ENCODE peak calls at places on chromosomes 13 and 19, in nine cellular contexts. One of them, this sample, is unnamed.
A peak's percentile ranks its signal among the peaks of the same experiment; 100 is the strongest.

GRCh38 chr13:94209110-94209509 is 270.4 kb downstream of the DCT start:
- DNase-seq in AG09309: no peak
- DNase-seq in AG10803: no peak
- DNase-seq in mucosa of descending colon: no peak
- DNase-seq in astrocyte of the spinal cord: peak; percentile 34
- DNase-seq in brain microvascular endothelial cell: no peak
- DNase-seq in ascending aorta: no peak
- DNase-seq in A549: no peak
- DNase-seq in lower leg skin: no peak
- DNase-seq in this sample: peak; percentile 26

GRCh38 chr19:5170329-5170745 is 170.3 kb downstream of the PTPRS start:
- DNase-seq in AG09309: no peak
- DNase-seq in AG10803: no peak
- DNase-seq in mucosa of descending colon: peak; percentile 37
- DNase-seq in astrocyte of the spinal cord: no peak
- DNase-seq in brain microvascular endothelial cell: no peak
- DNase-seq in ascending aorta: no peak
- DNase-seq in A549: no peak
- DNase-seq in lower leg skin: no peak
- DNase-seq in this sample: no peak

GRCh38 chr19:1266116-1266817 is 2.9 kb upstream of the CIRBP start:
- DNase-seq in AG09309: no peak
- DNase-seq in AG10803: peak; percentile 85
- DNase-seq in mucosa of descending colon: peak; percentile 93
- DNase-seq in astrocyte of the spinal cord: peak; percentile 86
- DNase-seq in brain microvascular endothelial cell: peak; percentile 66
- DNase-seq in ascending aorta: no peak
- DNase-seq in A549: peak; percentile 65
- DNase-seq in lower leg skin: peak; percentile 96
- DNase-seq in this sample: peak; percentile 92

GRCh38 chr13:97030705-97031452 is 36.6 kb upstream of the OXGR1 start:
- DNase-seq in AG09309: peak; percentile 2
- DNase-seq in AG10803: peak; percentile 54
- DNase-seq in mucosa of descending colon: peak; percentile 12
- DNase-seq in astrocyte of the spinal cord: peak; percentile 66
- DNase-seq in brain microvascular endothelial cell: peak; percentile 67
- DNase-seq in ascending aorta: no peak
- DNase-seq in A549: peak; percentile 31
- DNase-seq in lower leg skin: no peak
- DNase-seq in this sample: peak; percentile 84

GRCh38 chr19:58123354-58123753 is 25.3 kb upstream of the ZSCAN18 start:
- DNase-seq in AG09309: no peak
- DNase-seq in AG10803: no peak
- DNase-seq in mucosa of descending colon: no peak
- DNase-seq in astrocyte of the spinal cord: no peak
- DNase-seq in brain microvascular endothelial cell: no peak
- DNase-seq in ascending aorta: no peak
- DNase-seq in A549: no peak
- DNase-seq in lower leg skin: no peak
- DNase-seq in this sample: no peak

GRCh38 chr13:26575244-26575643 is 17.8 kb downstream of the WASF3 start:
- DNase-seq in AG09309: no peak
- DNase-seq in AG10803: no peak
- DNase-seq in mucosa of descending colon: no peak
- DNase-seq in astrocyte of the spinal cord: no peak
- DNase-seq in brain microvascular endothelial cell: no peak
- DNase-seq in ascending aorta: no peak
- DNase-seq in A549: no peak
- DNase-seq in lower leg skin: no peak
- DNase-seq in this sample: peak; percentile 34

GRCh38 chr13:30616927-30617314 is 799 bp upstream of the USPL1 start:
- DNase-seq in AG09309: peak; percentile 67
- DNase-seq in AG10803: peak; percentile 90
- DNase-seq in mucosa of descending colon: peak; percentile 82
- DNase-seq in astrocyte of the spinal cord: peak; percentile 92
- DNase-seq in brain microvascular endothelial cell: peak; percentile 86
- DNase-seq in ascending aorta: peak; percentile 45
- DNase-seq in A549: peak; percentile 49
- DNase-seq in lower leg skin: peak; percentile 92
- DNase-seq in this sample: peak; percentile 97

GRCh38 chr19:23287620-23288019 is 37.4 kb upstream of the ZNF724 start:
- DNase-seq in AG09309: no peak
- DNase-seq in AG10803: no peak
- DNase-seq in mucosa of descending colon: no peak
- DNase-seq in astrocyte of the spinal cord: no peak
- DNase-seq in brain microvascular endothelial cell: no peak
- DNase-seq in ascending aorta: no peak
- DNase-seq in A549: no peak
- DNase-seq in lower leg skin: no peak
- DNase-seq in this sample: no peak

GRCh38 chr13:100235311-100235901 is 146.5 kb downstream of the PCCA start:
- DNase-seq in AG09309: peak; percentile 31
- DNase-seq in AG10803: peak; percentile 65
- DNase-seq in mucosa of descending colon: peak; percentile 74
- DNase-seq in astrocyte of the spinal cord: peak; percentile 73
- DNase-seq in brain microvascular endothelial cell: peak; percentile 69
- DNase-seq in ascending aorta: no peak
- DNase-seq in A549: peak; percentile 23
- DNase-seq in lower leg skin: no peak
- DNase-seq in this sample: peak; percentile 82

GRCh38 chr19:3699071-3699740 is 1.1 kb downstream of the PIP5K1C start:
- DNase-seq in AG09309: no peak
- DNase-seq in AG10803: peak; percentile 76
- DNase-seq in mucosa of descending colon: no peak
- DNase-seq in astrocyte of the spinal cord: peak; percentile 30
- DNase-seq in brain microvascular endothelial cell: no peak
- DNase-seq in ascending aorta: no peak
- DNase-seq in A549: no peak
- DNase-seq in lower leg skin: peak; percentile 85
- DNase-seq in this sample: peak; percentile 62

GRCh38 chr13:109835321-109835720 is 48.9 kb upstream of the IRS2 start:
- DNase-seq in AG09309: no peak
- DNase-seq in AG10803: peak; percentile 6
- DNase-seq in mucosa of descending colon: no peak
- DNase-seq in astrocyte of the spinal cord: no peak
- DNase-seq in brain microvascular endothelial cell: peak; percentile 24
- DNase-seq in ascending aorta: no peak
- DNase-seq in A549: no peak
- DNase-seq in lower leg skin: no peak
- DNase-seq in this sample: peak; percentile 12

GRCh38 chr19:3760871-3761361 is 576 bp downstream of the APBA3 start:
- DNase-seq in AG09309: no peak
- DNase-seq in AG10803: peak; percentile 14
- DNase-seq in mucosa of descending colon: no peak
- DNase-seq in astrocyte of the spinal cord: no peak
- DNase-seq in brain microvascular endothelial cell: peak; percentile 2
- DNase-seq in ascending aorta: no peak
- DNase-seq in A549: no peak
- DNase-seq in lower leg skin: no peak
- DNase-seq in this sample: peak; percentile 13

GRCh38 chr13:113357529-113357928 is 6.4 kb downstream of the GRTP1 start:
- DNase-seq in AG09309: peak; percentile 16
- DNase-seq in AG10803: peak; percentile 49
- DNase-seq in mucosa of descending colon: no peak
- DNase-seq in astrocyte of the spinal cord: peak; percentile 73
- DNase-seq in brain microvascular endothelial cell: peak; percentile 71
- DNase-seq in ascending aorta: no peak
- DNase-seq in A549: no peak
- DNase-seq in lower leg skin: no peak
- DNase-seq in this sample: peak; percentile 73

GRCh38 chr19:42348211-42348610 is 22.8 kb downstream of the MEGF8 start:
- DNase-seq in AG09309: no peak
- DNase-seq in AG10803: no peak
- DNase-seq in mucosa of descending colon: no peak
- DNase-seq in astrocyte of the spinal cord: no peak
- DNase-seq in brain microvascular endothelial cell: no peak
- DNase-seq in ascending aorta: no peak
- DNase-seq in A549: no peak
- DNase-seq in lower leg skin: no peak
- DNase-seq in this sample: no peak

GRCh38 chr13:77372275-77372674 is 45.4 kb upstream of the MYCBP2 start:
- DNase-seq in AG09309: no peak
- DNase-seq in AG10803: peak; percentile 72
- DNase-seq in mucosa of descending colon: no peak
- DNase-seq in astrocyte of the spinal cord: no peak
- DNase-seq in brain microvascular endothelial cell: no peak
- DNase-seq in ascending aorta: no peak
- DNase-seq in A549: no peak
- DNase-seq in lower leg skin: no peak
- DNase-seq in this sample: no peak
- TF ChIP-seq CTCF in AG09309: no peak
- TF ChIP-seq CTCF in AG10803: no peak
- TF ChIP-seq CTCF in mucosa of descending colon: no peak
- TF ChIP-seq CTCF in astrocyte of the spinal cord: no peak
- TF ChIP-seq CTCF in brain microvascular endothelial cell: no peak
- TF ChIP-seq CTCF in ascending aorta: no peak
- TF ChIP-seq CTCF in A549: no peak
- TF ChIP-seq CTCF in lower leg skin: no peak
- TF ChIP-seq CTCF in this sample: no peak

DNA sequence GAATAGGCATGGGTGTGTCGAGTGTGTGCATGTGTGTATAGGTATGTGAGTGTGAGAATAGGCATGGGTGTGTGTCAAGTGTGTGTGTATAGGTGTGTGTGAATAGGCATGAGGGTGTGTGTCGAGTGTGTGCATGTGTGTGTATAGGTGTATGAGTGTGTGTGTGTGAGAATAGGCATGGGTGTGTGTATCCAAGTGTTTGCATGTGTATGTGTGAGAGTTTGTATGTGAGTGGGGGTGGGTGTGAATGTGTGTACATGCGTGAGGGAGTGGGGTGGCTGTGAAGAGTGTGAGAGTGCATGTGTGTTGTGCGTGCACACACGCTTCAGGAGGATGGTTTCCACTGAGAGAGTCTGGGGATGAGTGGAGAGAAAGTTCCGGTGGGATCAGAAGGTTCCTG is 13.5 kb downstream of the EVI5L start:
- DNase-seq in AG09309: no peak
- DNase-seq in AG10803: no peak
- DNase-seq in mucosa of descending colon: no peak
- DNase-seq in astrocyte of the spinal cord: no peak
- DNase-seq in brain microvascular endothelial cell: no peak
- DNase-seq in ascending aorta: no peak
- DNase-seq in A549: no peak
- DNase-seq in lower leg skin: no peak
- DNase-seq in this sample: no peak
- H3K4me3 ChIP-seq in AG09309: no peak overlapping the region
- H3K4me3 ChIP-seq in AG10803: no peak overlapping the region
- H3K4me3 ChIP-seq in mucosa of descending colon: no peak overlapping the region
- H3K4me3 ChIP-seq in astrocyte of the spinal cord: no peak overlapping the region
- H3K4me3 ChIP-seq in brain microvascular endothelial cell: no peak overlapping the region
- H3K4me3 ChIP-seq in ascending aorta: no peak overlapping the region
- H3K4me3 ChIP-seq in A549: no peak overlapping the region
- H3K4me3 ChIP-seq in lower leg skin: no peak overlapping the region
- H3K4me3 ChIP-seq in this sample: no peak overlapping the region

DNA sequence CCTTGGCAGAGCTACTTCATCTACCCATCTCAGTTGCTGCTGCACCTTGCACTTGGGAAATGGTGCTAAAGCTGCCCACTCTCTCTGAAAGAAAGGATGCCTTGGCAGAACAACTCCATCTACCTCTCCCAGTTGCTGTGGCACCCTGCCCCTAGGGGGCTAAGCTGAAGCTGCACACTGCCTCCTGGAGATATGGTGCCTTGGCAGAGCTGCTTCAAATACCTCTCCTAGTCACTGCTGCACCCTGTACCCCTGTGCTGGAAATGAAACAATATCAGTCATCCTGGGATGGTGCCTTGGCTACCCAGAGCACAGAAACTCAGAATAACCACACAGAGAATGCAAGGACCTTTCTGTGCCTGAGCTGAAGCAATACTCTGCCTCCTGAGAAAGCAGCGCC is 615.8 kb downstream of the DIAPH3 start:
- DNase-seq in AG09309: no peak
- DNase-seq in AG10803: no peak
- DNase-seq in mucosa of descending colon: no peak
- DNase-seq in astrocyte of the spinal cord: no peak
- DNase-seq in brain microvascular endothelial cell: no peak
- DNase-seq in ascending aorta: no peak
- DNase-seq in A549: no peak
- DNase-seq in lower leg skin: no peak
- DNase-seq in this sample: no peak
- TF ChIP-seq CTCF in AG09309: no peak
- TF ChIP-seq CTCF in AG10803: no peak
- TF ChIP-seq CTCF in mucosa of descending colon: no peak
- TF ChIP-seq CTCF in astrocyte of the spinal cord: no peak
- TF ChIP-seq CTCF in brain microvascular endothelial cell: peak; percentile 19
- TF ChIP-seq CTCF in ascending aorta: no peak
- TF ChIP-seq CTCF in A549: no peak
- TF ChIP-seq CTCF in lower leg skin: no peak
- TF ChIP-seq CTCF in this sample: no peak

GRCh38 chr13:75760182-75760981 is 124.3 kb downstream of the LMO7 start:
- DNase-seq in AG09309: no peak
- DNase-seq in AG10803: no peak
- DNase-seq in mucosa of descending colon: peak; percentile 83
- DNase-seq in astrocyte of the spinal cord: no peak
- DNase-seq in brain microvascular endothelial cell: no peak
- DNase-seq in ascending aorta: no peak
- DNase-seq in A549: peak; percentile 50
- DNase-seq in lower leg skin: no peak
- DNase-seq in this sample: peak; percentile 14

GRCh38 chr13:75762967-75763366 is 126.8 kb downstream of the LMO7 start:
- DNase-seq in AG09309: no peak
- DNase-seq in AG10803: no peak
- DNase-seq in mucosa of descending colon: no peak
- DNase-seq in astrocyte of the spinal cord: no peak
- DNase-seq in brain microvascular endothelial cell: no peak
- DNase-seq in ascending aorta: no peak
- DNase-seq in A549: no peak
- DNase-seq in lower leg skin: no peak
- DNase-seq in this sample: no peak

GRCh38 chr13:75759531-75759930 is 123.4 kb downstream of the LMO7 start:
- DNase-seq in AG09309: no peak
- DNase-seq in AG10803: no peak
- DNase-seq in mucosa of descending colon: no peak
- DNase-seq in astrocyte of the spinal cord: no peak
- DNase-seq in brain microvascular endothelial cell: no peak
- DNase-seq in ascending aorta: no peak
- DNase-seq in A549: no peak
- DNase-seq in lower leg skin: no peak
- DNase-seq in this sample: no peak

GRCh38 chr13:75762066-75762937 is 126.2 kb downstream of the LMO7 start:
- DNase-seq in AG09309: no peak
- DNase-seq in AG10803: no peak
- DNase-seq in mucosa of descending colon: peak; percentile 49
- DNase-seq in astrocyte of the spinal cord: no peak
- DNase-seq in brain microvascular endothelial cell: no peak
- DNase-seq in ascending aorta: no peak
- DNase-seq in A549: no peak
- DNase-seq in lower leg skin: no peak
- DNase-seq in this sample: peak; percentile 22

GRCh38 chr13:75761373-75761772 is 125.2 kb downstream of the LMO7 start:
- DNase-seq in AG09309: no peak
- DNase-seq in AG10803: no peak
- DNase-seq in mucosa of descending colon: no peak
- DNase-seq in astrocyte of the spinal cord: no peak
- DNase-seq in brain microvascular endothelial cell: no peak
- DNase-seq in ascending aorta: no peak
- DNase-seq in A549: no peak
- DNase-seq in lower leg skin: no peak
- DNase-seq in this sample: peak; percentile 22
- H3K4me3 ChIP-seq in AG09309: no peak overlapping the region
- H3K4me3 ChIP-seq in AG10803: peak overlapping the region; percentile 34
- H3K4me3 ChIP-seq in mucosa of descending colon: peak overlapping the region; percentile 12
- H3K4me3 ChIP-seq in astrocyte of the spinal cord: no peak overlapping the region
- H3K4me3 ChIP-seq in brain microvascular endothelial cell: no peak overlapping the region
- H3K4me3 ChIP-seq in ascending aorta: peak overlapping the region; percentile 60
- H3K4me3 ChIP-seq in A549: peak overlapping the region; percentile 48
- H3K4me3 ChIP-seq in lower leg skin: no peak overlapping the region
- H3K4me3 ChIP-seq in this sample: no peak overlapping the region

This sample was measured in cardiac fibroblast.